ENCODE peak calls at places on chromosomes 6 and 20, in five cellular contexts. D, H, V, P and R are unnamed samples.

GRCh38 chr20:17655286-17655651 is 26.8 kb downstream of the RRBP1 start:
- DNase-seq in D (no peak), H (no peak), V (no peak), P (no peak), R (no peak)

GRCh38 chr6:13725570-13725969 is 13.9 kb upstream of the RANBP9 start:
- DNase-seq in D (no peak), H (no peak), V (no peak), P (no peak), R (peak)

GRCh38 chr6:47714802-47715201 is 16.4 kb downstream of the ADGRF4 start:
- DNase-seq in D (no peak), H (no peak), V (peak), P (peak), R (no peak)

GRCh38 chr6:157761331-157761921 is 61.6 kb upstream of the SNX9 start:
- DNase-seq in D (peak), H (no peak), V (no peak), P (peak), R (no peak)

GRCh38 chr6:108557494-108558371 is 3.0 kb upstream of the FOXO3 start:
- DNase-seq in D (no peak), H (peak), V (peak), P (no peak), R (no peak)

GRCh38 chr20:6599876-6600275 is 167.6 kb upstream of the BMP2 start:
- DNase-seq in D (no peak), H (no peak), V (no peak), P (no peak), R (no peak)

GRCh38 chr6:20723236-20723635 is 189.0 kb downstream of the CDKAL1 start:
- DNase-seq in D (no peak), H (no peak), V (no peak), P (no peak), R (no peak)

GRCh38 chr6:137969874-137970273 is 102.8 kb downstream of the TNFAIP3 start:
- DNase-seq in D (no peak), H (no peak), V (no peak), P (no peak), R (no peak)

GRCh38 chr6:34680802-34681515 is 15.6 kb downstream of the ILRUN start:
- DNase-seq in D (no peak), H (no peak), V (no peak), P (peak), R (peak)
- TF ChIP-seq MYC in D (no peak), H (no peak), V (no peak), P (no peak), R (no peak)

DNA sequence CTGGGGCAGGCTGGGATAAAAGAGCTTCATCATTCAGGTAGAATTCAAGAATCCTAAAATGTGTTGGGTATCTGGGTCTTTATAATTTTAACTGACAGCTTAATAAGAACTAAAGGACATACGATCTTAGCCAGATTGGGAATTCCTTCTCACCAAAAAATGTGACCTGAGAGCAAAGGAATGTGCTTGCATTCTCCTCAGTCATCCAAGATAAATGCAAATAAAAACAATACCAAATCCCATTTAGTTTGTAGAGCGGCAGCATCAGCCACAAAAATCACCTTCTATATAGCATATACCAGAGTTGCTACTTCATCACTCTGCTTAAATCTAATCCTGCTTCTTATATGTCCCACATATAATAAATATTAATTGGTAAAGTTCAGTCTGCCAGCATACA is 16.9 kb downstream of the USP49 start:
- DNase-seq in D (no peak), H (no peak), V (no peak), P (no peak), R (no peak)
- TF ChIP-seq MYC in D (no peak), H (no peak), V (no peak), P (no peak), R (no peak)

DNA sequence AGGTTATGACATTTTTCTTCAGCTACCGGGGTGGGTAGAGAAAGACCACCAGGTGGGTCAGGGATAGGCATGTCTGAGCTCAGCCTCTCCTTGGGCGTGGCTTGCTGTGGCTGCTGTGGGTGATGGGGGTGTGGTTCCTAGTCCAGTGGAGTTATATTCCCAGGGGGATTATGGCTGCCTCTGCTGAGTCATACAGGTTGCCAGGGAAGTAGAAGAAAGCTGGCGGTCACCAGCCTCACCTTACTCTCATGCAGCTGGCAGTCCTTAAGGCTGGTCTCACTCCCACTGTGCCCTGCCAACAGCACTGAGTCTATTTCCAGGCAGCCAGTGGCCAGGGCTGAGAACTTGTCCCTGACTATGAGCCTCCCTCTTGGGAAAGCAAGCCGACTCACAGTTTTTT is 130.0 kb downstream of the SCP2D1 start:
- DNase-seq in D (no peak), H (no peak), V (no peak), P (peak), R (no peak)
- TF ChIP-seq MYC in D (no peak), H (no peak), V (no peak), P (no peak), R (no peak)

DNA sequence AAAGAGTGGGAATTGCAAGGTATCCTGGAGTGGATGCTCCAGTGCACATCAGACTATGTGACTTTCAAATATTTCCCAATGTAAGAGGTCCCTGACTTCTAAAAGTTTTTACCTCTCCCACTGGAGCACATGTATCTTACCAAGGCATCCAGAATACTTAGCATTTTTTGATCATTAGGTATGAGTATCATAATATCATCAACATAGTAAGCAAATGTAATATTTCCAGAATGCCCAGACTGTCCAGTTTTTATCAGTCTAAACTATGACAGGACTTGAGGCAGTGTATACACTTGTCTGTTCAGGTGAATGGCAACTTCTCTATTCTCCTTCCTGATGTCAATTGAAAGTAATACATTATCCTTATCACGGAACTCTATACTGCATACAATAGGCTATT is 924.6 kb upstream of the GJE1 start:
- DNase-seq in D (no peak), H (no peak), V (no peak), P (no peak), R (no peak)
- TF ChIP-seq MYC in D (no peak), H (no peak), V (no peak), P (no peak), R (no peak)